ENCODE peak calls at places on chromosomes 2 and 18, in six cellular contexts. L, P, C, U, V and H are unnamed samples.

GRCh38 chr2:102301867-102302362 is 9.4 kb upstream of the IL1RL1 start:
- DNase-seq in L (peak; percentile 18), P (no peak), C (no peak), U (peak; percentile 40), V (no peak), H (peak; percentile 27)

GRCh38 chr2:27208486-27209050 is 3.3 kb upstream of the ATRAID start:
- DNase-seq in L (no peak), P (no peak), C (no peak), U (no peak), V (no peak), H (no peak)

GRCh38 chr18:55489742-55490055 is 98.3 kb downstream of the TCF4 start:
- DNase-seq in L (no peak), P (no peak), C (no peak), U (no peak), V (no peak), H (no peak)

GRCh38 chr18:21669736-21670135 is 34.8 kb downstream of the ABHD3 start:
- DNase-seq in L (no peak), P (no peak), C (no peak), U (peak; percentile 40), V (no peak), H (no peak)

GRCh38 chr2:173749315-173749714 is 215.9 kb downstream of the SP3 start:
- DNase-seq in L (no peak), P (no peak), C (no peak), U (peak; percentile 53), V (no peak), H (no peak)

GRCh38 chr2:126482582-126483464 is 173.1 kb upstream of the GYPC start:
- DNase-seq in L (no peak), P (no peak), C (no peak), U (peak; percentile 31), V (no peak), H (no peak)

GRCh38 chr2:36561223-36561944 is 36.6 kb downstream of the FEZ2 start:
- DNase-seq in L (peak; percentile 32), P (no peak), C (no peak), U (peak; percentile 89), V (no peak), H (no peak)

GRCh38 chr2:232750135-232750671 is 26.2 kb downstream of the KCNJ13 start:
- DNase-seq in L (no peak), P (no peak), C (no peak), U (no peak), V (no peak), H (no peak)

GRCh38 chr2:235983016-235983415 is 185.2 kb downstream of the GBX2 start:
- DNase-seq in L (no peak), P (no peak), C (no peak), U (no peak), V (no peak), H (no peak)

GRCh38 chr2:130338793-130339345 is 3.8 kb upstream of the IMP4 start:
- DNase-seq in L (no peak), P (no peak), C (no peak), U (no peak), V (no peak), H (no peak)

GRCh38 chr2:110134025-110134424 is 18.4 kb upstream of the MALL start:
- DNase-seq in L (no peak), P (no peak), C (no peak), U (no peak), V (no peak), H (no peak)

GRCh38 chr2:29841386-29842004 is 79.9 kb downstream of the ALK start:
- DNase-seq in L (peak; percentile 9), P (no peak), C (no peak), U (peak; percentile 21), V (no peak), H (no peak)

GRCh38 chr2:46381263-46381849 is 84.1 kb downstream of the EPAS1 start:
- DNase-seq in L (no peak), P (no peak), C (no peak), U (no peak), V (no peak), H (no peak)

GRCh38 chr2:113164930-113165585 is 8.7 kb upstream of the PSD4 start:
- DNase-seq in L (no peak), P (no peak), C (no peak), U (no peak), V (no peak), H (no peak)

GRCh38 chr2:213246665-213247281 is 37.5 kb upstream of the SPAG16 start:
- DNase-seq in L (no peak), P (no peak), C (no peak), U (peak; percentile 58), V (no peak), H (peak; percentile 38)

GRCh38 chr18:56333846-56334245 is 304.5 kb downstream of the TXNL1 start:
- DNase-seq in L (no peak), P (no peak), C (no peak), U (no peak), V (no peak), H (no peak)

GRCh38 chr2:26609839-26610277 is 31.3 kb downstream of the CIB4 start:
- DNase-seq in L (no peak), P (no peak), C (no peak), U (no peak), V (no peak), H (peak; percentile 22)

GRCh38 chr2:46825958-46826897 is 89.4 kb downstream of the MCFD2 start:
- DNase-seq in L (no peak), P (no peak), C (no peak), U (no peak), V (no peak), H (no peak)

GRCh38 chr2:191241418-191241817 is 3.8 kb upstream of the MYO1B start:
- DNase-seq in L (no peak), P (no peak), C (no peak), U (no peak), V (no peak), H (no peak)

GRCh38 chr2:172807011-172807410 is 71.4 kb downstream of the RAPGEF4 start:
- DNase-seq in L (no peak), P (no peak), C (no peak), U (no peak), V (no peak), H (no peak)

GRCh38 chr18:32770651-32771168 is 2.1 kb downstream of the KLHL14 start:
- DNase-seq in L (no peak), P (no peak), C (no peak), U (no peak), V (no peak), H (no peak)

GRCh38 chr18:79554321-79554720 is 125.3 kb upstream of the CTDP1 start:
- DNase-seq in L (no peak), P (peak; percentile 50), C (no peak), U (no peak), V (no peak), H (no peak)

GRCh38 chr2:234686088-234686890 is 189.4 kb upstream of the ARL4C start:
- DNase-seq in L (no peak), P (no peak), C (no peak), U (peak; percentile 37), V (no peak), H (no peak)

GRCh38 chr2:234680688-234681050 is 183.8 kb upstream of the ARL4C start:
- DNase-seq in L (no peak), P (no peak), C (no peak), U (no peak), V (no peak), H (no peak)

GRCh38 chr2:234682492-234683228 is 185.8 kb upstream of the ARL4C start:
- DNase-seq in L (no peak), P (no peak), C (no peak), U (no peak), V (no peak), H (no peak)

GRCh38 chr2:234681206-234681605 is 184.3 kb upstream of the ARL4C start:
- DNase-seq in L (no peak), P (no peak), C (no peak), U (no peak), V (no peak), H (no peak)

GRCh38 chr2:234683950-234684349 is 187.1 kb upstream of the ARL4C start:
- DNase-seq in L (no peak), P (no peak), C (no peak), U (no peak), V (no peak), H (no peak)
- H3K9me3 ChIP-seq in L (no peaks in the 10 kb centered on the region), P (no peaks in the 10 kb centered on the region), C (no peaks in the 10 kb centered on the region), U (no peaks in the 10 kb centered on the region), V (no peaks in the 10 kb centered on the region), H (no peaks in the 10 kb centered on the region)

DNA sequence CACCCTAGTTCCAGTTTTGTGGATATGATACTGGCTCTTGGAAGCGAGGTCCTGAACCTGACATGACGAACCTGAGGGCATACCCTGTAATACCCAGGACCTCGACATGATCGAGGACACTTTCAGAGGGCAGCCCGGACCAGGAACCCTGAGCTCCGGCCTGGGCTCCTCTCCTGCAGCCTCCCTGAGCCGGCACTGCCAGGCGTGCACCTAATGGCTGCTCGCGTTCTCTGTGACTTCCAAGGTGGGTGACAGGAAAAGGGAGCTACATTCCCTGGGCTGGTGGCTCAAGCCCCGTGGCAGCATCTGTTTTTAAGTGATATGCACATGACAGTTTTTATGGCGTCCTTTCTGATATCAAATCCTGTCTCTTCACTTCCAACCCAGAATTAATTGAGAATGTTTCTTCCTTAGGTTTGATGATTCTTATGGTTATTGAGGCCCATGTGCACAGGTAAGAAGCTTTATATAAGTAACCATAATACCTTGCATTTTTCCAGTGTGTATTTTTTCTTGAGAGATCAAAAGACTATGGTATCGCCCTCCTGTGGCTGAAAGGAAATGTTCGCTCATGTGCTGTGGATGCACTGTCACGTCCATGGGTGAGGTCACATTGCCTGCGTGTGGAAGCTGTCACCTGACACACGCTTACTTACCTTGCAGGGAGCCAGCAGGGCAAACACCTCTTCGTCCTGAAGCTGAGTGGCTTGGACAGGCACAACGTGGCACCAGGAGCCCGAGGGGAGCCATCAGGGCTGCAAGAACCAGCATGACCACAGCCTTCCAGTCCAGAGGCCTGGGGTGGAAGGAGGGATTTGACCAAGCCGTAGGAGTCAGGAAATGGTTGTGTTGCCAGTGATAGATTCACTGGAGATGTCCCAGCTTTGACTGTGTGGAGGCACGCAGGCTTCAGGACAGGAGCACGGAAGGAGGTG is 367.4 kb upstream of the MYT1L start:
- DNase-seq in L (no peak), P (no peak), C (no peak), U (peak; percentile 57), V (no peak), H (no peak)
- H3K4me3 ChIP-seq in L (no peak overlapping the region), P (no peak overlapping the region), C (no peak overlapping the region), U (no peak overlapping the region), V (no peak overlapping the region), H (no peak overlapping the region)

GRCh38 chr18:14914771-14915170 is 166.8 kb downstream of the ANKRD30B start:
- DNase-seq in L (no peak), P (no peak), C (no peak), U (no peak), V (no peak), H (no peak)

GRCh38 chr18:14916181-14916580 is 168.2 kb downstream of the ANKRD30B start:
- DNase-seq in L (no peak), P (no peak), C (no peak), U (no peak), V (no peak), H (no peak)

GRCh38 chr18:14916851-14917250 is 168.9 kb downstream of the ANKRD30B start:
- DNase-seq in L (no peak), P (no peak), C (no peak), U (no peak), V (no peak), H (no peak)

GRCh38 chr18:14914126-14914525 is 166.2 kb downstream of the ANKRD30B start:
- DNase-seq in L (no peak), P (no peak), C (no peak), U (no peak), V (no peak), H (no peak)

GRCh38 chr18:14912967-14913366 is 165.0 kb downstream of the ANKRD30B start:
- DNase-seq in L (no peak), P (no peak), C (no peak), U (no peak), V (no peak), H (no peak)
- H3K9me3 ChIP-seq in L (no peaks in the 10 kb centered on the region), P (no peaks in the 10 kb centered on the region), C (no peaks in the 10 kb centered on the region), U (no peaks in the 10 kb centered on the region), V (no peaks in the 10 kb centered on the region), H (no peaks in the 10 kb centered on the region)

GRCh38 chr2:88733155-88733902 is 41.9 kb downstream of the RPIA start:
- DNase-seq in L (no peak), P (no peak), C (no peak), U (no peak), V (no peak), H (no peak)
- H3K4me3 ChIP-seq in L (no peak overlapping the region), P (no peak overlapping the region), C (no peak overlapping the region), U (no peak overlapping the region), V (no peak overlapping the region), H (no peak overlapping the region)